ENCODE peak calls at places on chromosomes 2 and 18, in ten cellular contexts. Z is adrenal gland; U is GM12892; D is posterior cingulate gyrus; Y is fibroblast of the aortic adventitia; W is hypothalamus; L is cardiac septum; O is body of pancreas; F is stimulated activated naive CD8-positive, alpha-beta T cell treated with anti-CD3 and anti-CD28 coated beads, Interleukin-15, Interleukin-2, amounts not matched to agents 100 U/mL and 50 U/mL, for 24 hours; C is stimulated activated naive B cell treated with anti-CD40 and anti-IgM and Interleukin-4, amounts not matched to agents 10 μg/mL and 1 μg/mL and 100 μg/mL, for 72 hours. A is an unnamed sample.

GRCh38 chr2:201816674-201817073 is 10.3 kb downstream of the CDK15 start:
- DNase-seq in L (no peak), Y (no peak), F (no peak), D (no peak), C (no peak), W (no peak), Z (no peak), U (no peak), O (no peak), A (no peak)

GRCh38 chr18:7221424-7222155 is 9.3 kb upstream of the LRRC30 start:
- DNase-seq in U (no peak), C (no peak), Z (peak; percentile 34), F (no peak), O (peak; percentile 47), L (no peak), Y (peak; percentile 70), W (peak; percentile 5), D (no peak), A (no peak)

GRCh38 chr2:25362564-25363145 is 20.9 kb upstream of the DNMT3A start:
- DNase-seq in Y (no peak), O (no peak), U (peak; percentile 82), C (peak; percentile 87), F (peak; percentile 76), L (peak; percentile 86), D (no peak), Z (peak; percentile 33), W (peak; percentile 15), A (peak; percentile 77)

GRCh38 chr18:75896865-75897264 is 469.4 kb upstream of the SMIM21 start:
- DNase-seq in F (no peak), W (no peak), O (no peak), Z (no peak), U (no peak), C (no peak), Y (no peak), L (no peak), D (no peak), A (no peak)

GRCh38 chr2:196176142-196176738 is 4.9 kb upstream of the STK17B start:
- DNase-seq in O (no peak), F (peak; percentile 82), Y (no peak), D (no peak), C (peak; percentile 90), L (no peak), Z (no peak), W (no peak), U (no peak), A (peak; percentile 43)

GRCh38 chr2:177254433-177255226 is 9.9 kb downstream of the NFE2L2 start:
- DNase-seq in Y (peak; percentile 44), W (peak; percentile 58), U (no peak), C (no peak), Z (no peak), F (peak; percentile 31), D (peak; percentile 60), O (peak; percentile 62), L (no peak), A (no peak)

GRCh38 chr2:225042800-225043167 is 516 bp upstream of the DOCK10 start:
- DNase-seq in Z (no peak), O (no peak), W (peak; percentile 64), C (no peak), L (no peak), U (no peak), Y (no peak), F (no peak), D (no peak), A (no peak)

GRCh38 chr2:85263591-85263990 is 64.2 kb downstream of the TGOLN2 start:
- DNase-seq in Z (no peak), C (no peak), U (no peak), L (no peak), D (no peak), Y (no peak), O (no peak), W (no peak), F (no peak), A (no peak)

GRCh38 chr2:201357216-201357615 is at the start of gene FLACC1:
- DNase-seq in C (no peak), D (no peak), F (no peak), Z (peak; percentile 44), U (no peak), O (peak; percentile 45), W (no peak), L (no peak), Y (peak; percentile 82), A (no peak)

GRCh38 chr2:43481927-43482542 is 113.8 kb downstream of the THADA start:
- DNase-seq in Y (no peak), F (no peak), U (no peak), L (no peak), C (no peak), O (no peak), D (no peak), Z (no peak), W (no peak), A (no peak)

GRCh38 chr2:105842555-105842954 is 97.8 kb downstream of the NCK2 start:
- DNase-seq in D (no peak), Y (no peak), O (no peak), L (no peak), U (no peak), C (no peak), Z (no peak), F (peak; percentile 60), W (no peak), A (no peak)

GRCh38 chr2:64819774-64820688 is 166.3 kb upstream of the SERTAD2 start:
- DNase-seq in D (no peak), Z (no peak), U (peak; percentile 44), L (no peak), W (no peak), Y (no peak), O (no peak), C (peak; percentile 18), F (peak; percentile 43), A (peak; percentile 43)

GRCh38 chr2:231190531-231191197 is 7.8 kb upstream of the ARMC9 start:
- DNase-seq in Z (peak; percentile 74), Y (peak; percentile 71), C (no peak), L (peak; percentile 84), F (no peak), W (peak; percentile 31), U (no peak), O (peak; percentile 52), D (peak; percentile 35), A (no peak)

GRCh38 chr2:9205481-9205880 is 1.1 kb upstream of the ASAP2 start:
- DNase-seq in C (no peak), Y (no peak), O (no peak), D (no peak), W (no peak), Z (no peak), U (no peak), L (no peak), F (no peak), A (no peak)

GRCh38 chr2:156955701-156956100 is 301.8 kb upstream of the GALNT5 start:
- DNase-seq in Z (no peak), W (no peak), C (no peak), F (no peak), O (no peak), Y (no peak), U (no peak), D (no peak), L (no peak), A (no peak)

GRCh38 chr18:8615397-8616025 is 6.3 kb downstream of the RAB12 start:
- DNase-seq in F (no peak), O (no peak), D (no peak), Z (peak; percentile 40), W (no peak), L (no peak), U (no peak), C (no peak), Y (peak; percentile 96), A (no peak)

GRCh38 chr2:24853996-24854395 is 60.8 kb downstream of the CENPO start:
- DNase-seq in F (no peak), O (no peak), Y (no peak), U (no peak), L (no peak), Z (no peak), C (no peak), W (no peak), D (no peak), A (no peak)

GRCh38 chr2:127811922-127812321 is 951 bp upstream of the WDR33 start:
- DNase-seq in C (no peak), L (no peak), D (no peak), F (no peak), W (no peak), O (no peak), Z (no peak), Y (no peak), U (no peak), A (no peak)

GRCh38 chr2:182522930-182523541 is 96.2 kb upstream of the PDE1A start:
- DNase-seq in W (no peak), U (no peak), F (no peak), D (no peak), C (no peak), Z (no peak), O (no peak), Y (no peak), L (no peak), A (no peak)

GRCh38 chr2:20608666-20609348 is 42.1 kb downstream of the HS1BP3 start:
- DNase-seq in Z (no peak), L (peak; percentile 64), C (no peak), O (no peak), D (no peak), U (no peak), F (no peak), Y (no peak), W (no peak), A (no peak)